ENCODE peak calls at places on chromosomes 3 and 15, in seven cellular contexts. One of them, this sample, is unnamed.

GRCh38 chr3:58521917-58522680 is 14.9 kb downstream of the ACOX2 start:
- DNase-seq in HFF-Myc: no peak
- DNase-seq in HFFc6: no peak
- DNase-seq in glutamatergic neuron: no peak
- DNase-seq in activated CD4-positive, alpha-beta T cell treated with anti-CD3 and anti-CD28 coated beads for 4 hours: no peak
- DNase-seq in ureter: no peak
- DNase-seq in HCT116: no peak
- DNase-seq in this sample: no peak

GRCh38 chr3:193816656-193817311 is 223.8 kb downstream of the OPA1 start:
- DNase-seq in HFF-Myc: no peak
- DNase-seq in HFFc6: no peak
- DNase-seq in glutamatergic neuron: peak; percentile 74
- DNase-seq in activated CD4-positive, alpha-beta T cell treated with anti-CD3 and anti-CD28 coated beads for 4 hours: no peak
- DNase-seq in ureter: peak; percentile 90
- DNase-seq in HCT116: no peak
- DNase-seq in this sample: peak; percentile 51

GRCh38 chr15:61857169-61857829 is 202.9 kb downstream of the VPS13C start:
- DNase-seq in HFF-Myc: no peak
- DNase-seq in HFFc6: no peak
- DNase-seq in glutamatergic neuron: no peak
- DNase-seq in activated CD4-positive, alpha-beta T cell treated with anti-CD3 and anti-CD28 coated beads for 4 hours: no peak
- DNase-seq in ureter: no peak
- DNase-seq in HCT116: no peak
- DNase-seq in this sample: no peak

GRCh38 chr15:100703032-100703578 is 100.7 kb downstream of the ASB7 start:
- DNase-seq in HFF-Myc: no peak
- DNase-seq in HFFc6: peak; percentile 30
- DNase-seq in glutamatergic neuron: no peak
- DNase-seq in activated CD4-positive, alpha-beta T cell treated with anti-CD3 and anti-CD28 coated beads for 4 hours: no peak
- DNase-seq in ureter: peak; percentile 9
- DNase-seq in HCT116: no peak
- DNase-seq in this sample: no peak

GRCh38 chr3:46926447-46926846 is 48.9 kb downstream of the PTH1R start:
- DNase-seq in HFF-Myc: no peak
- DNase-seq in HFFc6: no peak
- DNase-seq in glutamatergic neuron: no peak
- DNase-seq in activated CD4-positive, alpha-beta T cell treated with anti-CD3 and anti-CD28 coated beads for 4 hours: no peak
- DNase-seq in ureter: no peak
- DNase-seq in HCT116: no peak
- DNase-seq in this sample: no peak

GRCh38 chr15:72733941-72734738 is 48.1 kb downstream of the BBS4 start:
- DNase-seq in HFF-Myc: no peak
- DNase-seq in HFFc6: no peak
- DNase-seq in glutamatergic neuron: no peak
- DNase-seq in activated CD4-positive, alpha-beta T cell treated with anti-CD3 and anti-CD28 coated beads for 4 hours: no peak
- DNase-seq in ureter: no peak
- DNase-seq in HCT116: no peak
- DNase-seq in this sample: no peak

GRCh38 chr3:191882289-191882688 is 421.3 kb downstream of the PYDC2 start:
- DNase-seq in HFF-Myc: no peak
- DNase-seq in HFFc6: no peak
- DNase-seq in glutamatergic neuron: no peak
- DNase-seq in activated CD4-positive, alpha-beta T cell treated with anti-CD3 and anti-CD28 coated beads for 4 hours: no peak
- DNase-seq in ureter: no peak
- DNase-seq in HCT116: no peak
- DNase-seq in this sample: no peak

GRCh38 chr3:14413381-14414071 is 11.1 kb downstream of the SLC6A6 start:
- DNase-seq in HFF-Myc: no peak
- DNase-seq in HFFc6: peak; percentile 82
- DNase-seq in glutamatergic neuron: no peak
- DNase-seq in activated CD4-positive, alpha-beta T cell treated with anti-CD3 and anti-CD28 coated beads for 4 hours: no peak
- DNase-seq in ureter: no peak
- DNase-seq in HCT116: no peak
- DNase-seq in this sample: peak; percentile 86

GRCh38 chr3:49461443-49462171 is 8.5 kb upstream of the DAG1 start:
- DNase-seq in HFF-Myc: no peak
- DNase-seq in HFFc6: no peak
- DNase-seq in glutamatergic neuron: no peak
- DNase-seq in activated CD4-positive, alpha-beta T cell treated with anti-CD3 and anti-CD28 coated beads for 4 hours: no peak
- DNase-seq in ureter: no peak
- DNase-seq in HCT116: no peak
- DNase-seq in this sample: no peak

GRCh38 chr3:186217820-186218164 is 108.9 kb upstream of the ETV5 start:
- DNase-seq in HFF-Myc: no peak
- DNase-seq in HFFc6: no peak
- DNase-seq in glutamatergic neuron: no peak
- DNase-seq in activated CD4-positive, alpha-beta T cell treated with anti-CD3 and anti-CD28 coated beads for 4 hours: no peak
- DNase-seq in ureter: no peak
- DNase-seq in HCT116: no peak
- DNase-seq in this sample: no peak

GRCh38 chr15:97504031-97504430 is 456.5 kb upstream of the ARRDC4 start:
- DNase-seq in HFF-Myc: no peak
- DNase-seq in HFFc6: no peak
- DNase-seq in glutamatergic neuron: no peak
- DNase-seq in activated CD4-positive, alpha-beta T cell treated with anti-CD3 and anti-CD28 coated beads for 4 hours: no peak
- DNase-seq in ureter: no peak
- DNase-seq in HCT116: no peak
- DNase-seq in this sample: no peak

GRCh38 chr3:111589303-111590095 is 5.6 kb downstream of the ZBED2 start:
- DNase-seq in HFF-Myc: no peak
- DNase-seq in HFFc6: peak; percentile 28
- DNase-seq in glutamatergic neuron: no peak
- DNase-seq in activated CD4-positive, alpha-beta T cell treated with anti-CD3 and anti-CD28 coated beads for 4 hours: no peak
- DNase-seq in ureter: no peak
- DNase-seq in HCT116: no peak
- DNase-seq in this sample: no peak

GRCh38 chr3:152174876-152175575 is 93.7 kb upstream of the MBNL1 start:
- DNase-seq in HFF-Myc: no peak
- DNase-seq in HFFc6: no peak
- DNase-seq in glutamatergic neuron: no peak
- DNase-seq in activated CD4-positive, alpha-beta T cell treated with anti-CD3 and anti-CD28 coated beads for 4 hours: no peak
- DNase-seq in ureter: no peak
- DNase-seq in HCT116: no peak
- DNase-seq in this sample: no peak

GRCh38 chr3:127488740-127489139 is 101.8 kb downstream of the TPRA1 start:
- DNase-seq in HFF-Myc: no peak
- DNase-seq in HFFc6: no peak
- DNase-seq in glutamatergic neuron: no peak
- DNase-seq in activated CD4-positive, alpha-beta T cell treated with anti-CD3 and anti-CD28 coated beads for 4 hours: no peak
- DNase-seq in ureter: peak; percentile 15
- DNase-seq in HCT116: no peak
- DNase-seq in this sample: peak; percentile 20

This sample was measured in lung.